ENCODE peak calls at places on chromosomes 1 and 21, in five cellular contexts. Q is A549, V is HCT116, A is NB4, J is K562. L is an unnamed sample.
A peak's percentile ranks its signal among the peaks of the same experiment; 100 is the strongest.

GRCh38 chr1:211133393-211133840 is 531 bp downstream of the KCNH1 start:
- DNase-seq in V (no peak), A (no peak), J (no peak), Q (peak; percentile 35), L (no peak)

GRCh38 chr1:233796146-233796798 is 108.2 kb upstream of the SLC35F3 start:
- DNase-seq in V (no peak), A (no peak), Q (no peak), J (no peak), L (peak; percentile 17)

GRCh38 chr1:87252406-87252805 is 76.3 kb upstream of the LMO4 start:
- DNase-seq in V (no peak), A (peak; percentile 25), J (no peak), Q (no peak), L (no peak)

GRCh38 chr1:70537788-70538187 is 126.7 kb downstream of the CTH start:
- DNase-seq in V (no peak), A (no peak), J (no peak), Q (no peak), L (no peak)

GRCh38 chr1:24594328-24594598 is 38.4 kb downstream of the NCMAP start:
- DNase-seq in V (no peak), Q (no peak), A (no peak), J (no peak), L (no peak)

GRCh38 chr1:110463695-110464094 is 12.7 kb downstream of the PROK1 start:
- DNase-seq in V (peak; percentile 10), Q (no peak), A (no peak), J (no peak), L (no peak)

GRCh38 chr1:42734201-42735035 is 5.6 kb downstream of the CLDN19 start:
- DNase-seq in Q (no peak), J (no peak), V (no peak), A (no peak), L (no peak)

GRCh38 chr1:3074800-3075199 is 5.8 kb downstream of the PRDM16 start:
- DNase-seq in A (no peak), Q (no peak), V (no peak), J (no peak), L (no peak)

GRCh38 chr1:2632561-2633361 is at the start of gene MMEL1:
- DNase-seq in V (no peak), Q (no peak), J (no peak), A (no peak), L (no peak)

GRCh38 chr1:150562384-150563339 is 13.5 kb downstream of the ADAMTSL4 start:
- DNase-seq in V (no peak), Q (no peak), A (peak; percentile 48), J (no peak), L (peak; percentile 97)

GRCh38 chr1:15724949-15725880 is 10.8 kb upstream of the SLC25A34 start:
- DNase-seq in J (no peak), V (no peak), Q (no peak), A (no peak), L (no peak)

GRCh38 chr1:200279810-200280411 is 129.9 kb downstream of the ZNF281 start:
- DNase-seq in A (peak; percentile 53), V (peak; percentile 55), Q (peak; percentile 55), J (peak; percentile 56), L (no peak)

GRCh38 chr1:43279666-43280065 is 5.7 kb downstream of the C1orf210 start:
- DNase-seq in A (no peak), J (no peak), V (no peak), Q (no peak), L (no peak)

GRCh38 chr1:170377011-170377410 is 155.0 kb upstream of the GORAB start:
- DNase-seq in A (no peak), V (no peak), J (no peak), Q (no peak), L (no peak)

GRCh38 chr1:212597495-212597894 is 11.1 kb upstream of the ATF3 start:
- DNase-seq in Q (no peak), J (no peak), A (no peak), V (no peak), L (no peak)

GRCh38 chr1:163161841-163162240 is 40.9 kb downstream of the RGS5 start:
- DNase-seq in A (peak; percentile 54), J (no peak), Q (no peak), V (no peak), L (no peak)

GRCh38 chr1:66278260-66279046 is 255.5 kb upstream of the SGIP1 start:
- DNase-seq in V (no peak), A (no peak), Q (no peak), J (no peak), L (peak; percentile 42)

GRCh38 chr1:150017206-150017750 is 6.8 kb upstream of the OTUD7B start:
- DNase-seq in V (no peak), A (no peak), J (no peak), Q (no peak), L (no peak)

DNA sequence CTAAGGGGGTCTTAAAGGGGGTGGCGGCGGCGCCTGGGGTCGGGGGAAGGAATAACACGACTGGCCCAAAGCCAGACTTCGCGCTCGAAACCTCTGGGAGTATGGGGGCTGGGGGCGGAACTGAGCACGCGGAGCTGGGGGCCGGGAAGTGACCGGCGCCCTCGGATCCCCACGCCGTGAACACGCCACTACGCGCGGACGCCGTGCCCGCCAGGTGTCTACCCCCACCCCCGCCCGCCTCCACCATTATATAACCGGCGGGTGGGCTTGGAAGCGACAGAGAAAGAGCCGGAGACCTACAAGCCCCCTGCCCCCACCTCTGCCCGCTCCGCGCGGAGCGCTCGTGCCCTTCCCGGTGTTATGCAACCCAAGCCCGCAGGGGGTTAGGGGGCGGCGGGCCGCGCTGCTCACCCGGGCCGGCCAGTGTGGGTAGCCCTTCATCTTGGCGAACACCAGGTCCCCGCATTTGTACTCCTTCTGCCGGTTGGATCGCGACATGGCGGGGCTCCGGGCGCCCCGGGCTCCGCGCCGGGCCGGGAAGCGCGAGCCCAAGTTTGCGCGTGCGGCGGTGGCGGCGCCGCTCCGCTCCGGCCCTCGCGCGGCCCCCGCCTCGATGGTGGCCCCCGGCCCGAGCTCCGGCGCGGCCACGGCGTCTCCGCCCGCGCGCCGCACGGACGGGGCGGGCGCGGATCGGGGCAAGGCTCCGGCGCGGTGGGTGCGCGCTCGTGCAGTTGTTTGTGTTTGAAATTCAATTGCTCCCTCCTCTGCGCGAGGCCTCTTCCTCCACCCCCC is at the start of gene HDGF:
- DNase-seq in J (peak; percentile 45), Q (no peak), A (peak; percentile 74), V (no peak), L (no peak)
- TF ChIP-seq POLR2A in J (no peak), Q (no peak), A (no peak), V (peak; percentile 47), L (no peak)

GRCh38 chr1:10819198-10819901 is 22.9 kb upstream of the CASZ1 start:
- DNase-seq in J (no peak), V (no peak), Q (no peak), A (no peak), L (no peak)
- TF ChIP-seq MAX in J (no peak), V (no peak), Q (no peak), A (no peak), L (no peak)

DNA sequence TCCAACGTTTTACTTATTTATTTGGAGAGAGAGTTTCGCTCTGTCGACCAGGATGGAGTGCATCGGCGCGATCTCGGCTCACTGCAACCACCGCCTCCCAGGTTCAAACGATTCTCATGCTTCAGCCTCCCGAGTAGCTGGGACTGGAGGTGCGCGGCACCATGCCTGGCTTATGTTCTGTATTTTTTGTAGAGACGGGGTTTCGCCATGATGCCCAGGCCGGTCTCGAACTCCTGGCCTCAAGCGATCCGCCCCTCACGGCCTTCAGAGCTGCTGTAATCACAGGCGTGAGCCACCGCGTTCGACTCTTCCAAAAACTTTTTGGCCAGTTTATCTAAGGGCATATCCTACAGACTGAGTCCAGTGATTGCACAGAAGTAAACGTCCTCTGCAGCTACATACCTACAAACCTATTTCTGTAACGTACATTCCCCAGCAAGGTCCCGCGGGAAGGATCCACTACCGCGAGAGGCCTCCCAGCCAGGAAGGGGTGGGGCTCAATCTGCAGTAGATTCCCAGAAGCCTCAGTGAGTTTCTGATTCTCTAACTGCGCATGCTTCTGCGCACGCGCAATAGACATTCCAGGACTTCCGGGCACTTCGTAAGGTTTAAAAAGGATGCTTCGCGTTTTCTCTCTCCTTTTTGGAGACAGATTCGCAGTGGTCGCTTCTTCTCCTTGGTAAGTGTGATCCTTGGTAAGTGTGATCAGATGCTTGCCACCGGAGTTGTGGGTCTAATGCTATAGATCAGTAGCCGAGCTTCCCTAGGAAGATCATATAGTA is at the start of gene RCC1:
- DNase-seq in V (peak; percentile 97), J (peak; percentile 98), Q (peak; percentile 97), A (peak; percentile 97), L (peak; percentile 98)
- TF ChIP-seq POLR2A in V (peak; percentile 99), J (peak; percentile 100), Q (peak; percentile 83), A (peak; percentile 99), L (peak; percentile 89)

GRCh38 chr21:41703857-41704501 is 62.9 kb downstream of the RIPK4 start:
- DNase-seq in Q (no peak), V (no peak), A (no peak), J (no peak), L (no peak)
- TF ChIP-seq MAX in Q (no peak), V (no peak), A (no peak), J (no peak), L (no peak)

L was measured in GM12878.